ENCODE peak calls at places on chromosomes 6 and 20, in nine cellular contexts. V is substantia nigra, A is myocyte, L is COR-L47, R is EL, K is AG09319, Y is NCI-H1105 treated with DMSO at 0.1 percent for 48 hours, Q is CD14-positive monocyte, T is mesothelial cell of epicardium. I is an unnamed sample.

GRCh38 chr20:642398-643174 is 10.4 kb downstream of the SRXN1 start:
- DNase-seq in K (no peak), V (peak), Y (peak), A (no peak), L (no peak), R (no peak), Q (no peak), T (no peak), I (no peak)

GRCh38 chr6:55798571-55798970 is 76.8 kb downstream of the BMP5 start:
- DNase-seq in V (no peak), K (no peak), Q (no peak), Y (no peak), L (no peak), A (no peak), T (no peak), R (no peak), I (no peak)

GRCh38 chr6:107735906-107736635 is 88.0 kb downstream of the SCML4 start:
- DNase-seq in R (no peak), T (no peak), Q (no peak), Y (no peak), K (no peak), L (no peak), A (no peak), V (no peak), I (no peak)

GRCh38 chr20:32457476-32457986 is 99.4 kb downstream of the ASXL1 start:
- DNase-seq in T (peak), L (peak), V (peak), A (peak), R (peak), K (peak), Q (peak), Y (peak), I (no peak)

GRCh38 chr20:37990571-37991151 is 42.6 kb downstream of the TTI1 start:
- DNase-seq in K (no peak), Q (peak), L (no peak), R (peak), A (peak), Y (no peak), T (no peak), V (no peak), I (peak)

GRCh38 chr6:52994031-52994788 is 874 bp downstream of the GSTA4 start:
- DNase-seq in L (peak), Q (no peak), R (peak), V (peak), K (no peak), A (peak), Y (peak), T (peak), I (no peak)

GRCh38 chr20:9458075-9458818 is 56.1 kb upstream of the LAMP5 start:
- DNase-seq in Q (peak), K (no peak), A (peak), R (peak), Y (peak), L (no peak), V (no peak), T (no peak), I (peak)

GRCh38 chr6:90294989-90295853 is 1.4 kb downstream of the BACH2 start:
- DNase-seq in T (peak), K (no peak), V (peak), L (peak), Y (no peak), R (peak), A (no peak), Q (no peak), I (no peak)

GRCh38 chr20:32966881-32967781 is 37.1 kb downstream of the SUN5 start:
- DNase-seq in A (no peak), R (no peak), K (no peak), Y (no peak), V (no peak), L (no peak), T (peak), Q (no peak), I (no peak)

GRCh38 chr6:17846762-17847161 is 140.0 kb upstream of the NUP153 start:
- DNase-seq in L (no peak), Q (no peak), R (no peak), A (no peak), T (no peak), K (no peak), Y (no peak), V (no peak), I (no peak)

GRCh38 chr6:15769471-15770088 is 106.8 kb upstream of the DTNBP1 start:
- DNase-seq in Q (no peak), K (no peak), Y (no peak), A (peak), V (no peak), L (no peak), R (peak), T (no peak), I (no peak)

I was measured in SIG-M5.